ENCODE peak calls at places on chromosome 13, in six cellular contexts. F, U, W, Z, A and O are unnamed samples.

GRCh38 chr13:90615767-90616166 is 731.7 kb upstream of the MIR17HG start:
- DNase-seq in F (no peak), U (no peak), W (no peak), Z (no peak), A (no peak), O (no peak)

GRCh38 chr13:112345826-112346172 is 30.4 kb upstream of the SPACA7 start:
- DNase-seq in F (no peak), U (no peak), W (no peak), Z (no peak), A (no peak), O (no peak)

GRCh38 chr13:114313061-114313860 is 1.0 kb upstream of the CHAMP1 start:
- DNase-seq in F (no peak), U (no peak), W (no peak), Z (no peak), A (no peak), O (no peak)

GRCh38 chr13:99605417-99606321 is 104.4 kb downstream of the TM9SF2 start:
- DNase-seq in F (peak), U (no peak), W (peak), Z (no peak), A (peak), O (peak)

GRCh38 chr13:37700887-37701286 is 102.3 kb upstream of the POSTN start:
- DNase-seq in F (no peak), U (no peak), W (no peak), Z (no peak), A (no peak), O (no peak)

GRCh38 chr13:50318887-50319286 is 303.6 kb downstream of the KCNRG start:
- DNase-seq in F (no peak), U (no peak), W (no peak), Z (no peak), A (no peak), O (no peak)

GRCh38 chr13:70490320-70490935 is 382.2 kb upstream of the KLHL1 start:
- DNase-seq in F (no peak), U (no peak), W (no peak), Z (no peak), A (no peak), O (no peak)

GRCh38 chr13:51848674-51849073 is 3.7 kb upstream of the TMEM272 start:
- DNase-seq in F (no peak), U (no peak), W (no peak), Z (no peak), A (no peak), O (no peak)

GRCh38 chr13:79779761-79780160 is 298.8 kb downstream of the NDFIP2 start:
- DNase-seq in F (no peak), U (no peak), W (no peak), Z (peak), A (peak), O (no peak)

GRCh38 chr13:35699805-35700204 is 223.3 kb upstream of the MAB21L1 start:
- DNase-seq in F (no peak), U (no peak), W (no peak), Z (no peak), A (no peak), O (no peak)

GRCh38 chr13:26923824-26924605 is 163.4 kb upstream of the GPR12 start:
- DNase-seq in F (no peak), U (no peak), W (no peak), Z (no peak), A (no peak), O (no peak)

GRCh38 chr13:106471957-106472543 is 63.4 kb downstream of the EFNB2 start:
- DNase-seq in F (no peak), U (peak), W (no peak), Z (no peak), A (peak), O (no peak)

GRCh38 chr13:101384929-101385328 is 31.4 kb downstream of the NALCN start:
- DNase-seq in F (no peak), U (no peak), W (no peak), Z (no peak), A (no peak), O (no peak)

GRCh38 chr13:76882431-76882830 is 3.8 kb downstream of the KCTD12 start:
- DNase-seq in F (no peak), U (no peak), W (no peak), Z (no peak), A (no peak), O (no peak)

GRCh38 chr13:79621449-79621848 is 140.5 kb downstream of the NDFIP2 start:
- DNase-seq in F (no peak), U (no peak), W (no peak), Z (no peak), A (no peak), O (no peak)

GRCh38 chr13:98451676-98452105 is 125.2 kb downstream of the STK24 start:
- DNase-seq in F (peak), U (no peak), W (no peak), Z (peak), A (no peak), O (no peak)

GRCh38 chr13:112331675-112332074 is 44.5 kb upstream of the SPACA7 start:
- DNase-seq in F (no peak), U (no peak), W (no peak), Z (no peak), A (no peak), O (no peak)

GRCh38 chr13:109816979-109817275 is 30.5 kb upstream of the IRS2 start:
- DNase-seq in F (no peak), U (no peak), W (no peak), Z (no peak), A (no peak), O (no peak)

GRCh38 chr13:63304497-63304896 is 1888.8 kb upstream of the PCDH20 start:
- DNase-seq in F (no peak), U (no peak), W (no peak), Z (no peak), A (no peak), O (no peak)

GRCh38 chr13:110332750-110333149 is 25.7 kb downstream of the COL4A2 start:
- DNase-seq in F (no peak), U (no peak), W (no peak), Z (no peak), A (no peak), O (no peak)

GRCh38 chr13:101488734-101489133 is 36.3 kb downstream of the ITGBL1 start:
- DNase-seq in F (no peak), U (no peak), W (no peak), Z (no peak), A (no peak), O (no peak)

GRCh38 chr13:113653264-113654174 is 4.5 kb downstream of the ATP4B start:
- DNase-seq in F (no peak), U (no peak), W (no peak), Z (peak), A (no peak), O (no peak)

GRCh38 chr13:111115051-111115840 is at the start of gene ARHGEF7:
- DNase-seq in F (no peak), U (no peak), W (peak), Z (no peak), A (peak), O (no peak)

GRCh38 chr13:80012281-80012680 is 328.6 kb downstream of the SPRY2 start:
- DNase-seq in F (no peak), U (no peak), W (no peak), Z (no peak), A (no peak), O (no peak)

GRCh38 chr13:78298657-78299056 is 304.7 kb downstream of the POU4F1 start:
- DNase-seq in F (no peak), U (no peak), W (no peak), Z (no peak), A (no peak), O (no peak)